ENCODE peak calls at places on chromosomes 4 and X, in eight cellular contexts. One of them, this sample, is unnamed.

GRCh38 chrX:108123591-108124366 is 32.2 kb downstream of the ATG4A start:
- DNase-seq in osteoblast: no peak
- DNase-seq in colonic mucosa: no peak
- DNase-seq in heart left ventricle: peak
- DNase-seq in AG04450: no peak
- DNase-seq in pancreas: no peak
- DNase-seq in fibroblast of villous mesenchyme: no peak
- DNase-seq in cardiac fibroblast: no peak
- DNase-seq in this sample: no peak

GRCh38 chr4:69376450-69376849 is 96.2 kb downstream of the UGT2B28 start:
- DNase-seq in osteoblast: no peak
- DNase-seq in colonic mucosa: no peak
- DNase-seq in heart left ventricle: no peak
- DNase-seq in AG04450: no peak
- DNase-seq in pancreas: no peak
- DNase-seq in fibroblast of villous mesenchyme: no peak
- DNase-seq in cardiac fibroblast: no peak
- DNase-seq in this sample: no peak

GRCh38 chrX:69124108-69124507 is 41.1 kb downstream of the PJA1 start:
- DNase-seq in osteoblast: peak
- DNase-seq in colonic mucosa: no peak
- DNase-seq in heart left ventricle: no peak
- DNase-seq in AG04450: peak
- DNase-seq in pancreas: no peak
- DNase-seq in fibroblast of villous mesenchyme: no peak
- DNase-seq in cardiac fibroblast: peak
- DNase-seq in this sample: no peak

GRCh38 chr4:16225139-16225538 is 1.1 kb downstream of the TAPT1 start:
- DNase-seq in osteoblast: peak
- DNase-seq in colonic mucosa: no peak
- DNase-seq in heart left ventricle: no peak
- DNase-seq in AG04450: no peak
- DNase-seq in pancreas: no peak
- DNase-seq in fibroblast of villous mesenchyme: peak
- DNase-seq in cardiac fibroblast: peak
- DNase-seq in this sample: no peak

GRCh38 chr4:25030283-25031076 is at the start of gene LGI2:
- DNase-seq in osteoblast: peak
- DNase-seq in colonic mucosa: peak
- DNase-seq in heart left ventricle: peak
- DNase-seq in AG04450: no peak
- DNase-seq in pancreas: peak
- DNase-seq in fibroblast of villous mesenchyme: no peak
- DNase-seq in cardiac fibroblast: no peak
- DNase-seq in this sample: no peak

GRCh38 chrX:150366951-150367545 is 3.9 kb downstream of the MAMLD1 start:
- DNase-seq in osteoblast: peak
- DNase-seq in colonic mucosa: no peak
- DNase-seq in heart left ventricle: no peak
- DNase-seq in AG04450: no peak
- DNase-seq in pancreas: no peak
- DNase-seq in fibroblast of villous mesenchyme: peak
- DNase-seq in cardiac fibroblast: peak
- DNase-seq in this sample: no peak

GRCh38 chrX:14528629-14529287 is 578 bp upstream of the GLRA2 start:
- DNase-seq in osteoblast: peak
- DNase-seq in colonic mucosa: peak
- DNase-seq in heart left ventricle: peak
- DNase-seq in AG04450: no peak
- DNase-seq in pancreas: peak
- DNase-seq in fibroblast of villous mesenchyme: peak
- DNase-seq in cardiac fibroblast: peak
- DNase-seq in this sample: no peak

GRCh38 chrX:39115166-39115565 is 313.9 kb downstream of the MID1IP1 start:
- DNase-seq in osteoblast: no peak
- DNase-seq in colonic mucosa: no peak
- DNase-seq in heart left ventricle: no peak
- DNase-seq in AG04450: no peak
- DNase-seq in pancreas: no peak
- DNase-seq in fibroblast of villous mesenchyme: no peak
- DNase-seq in cardiac fibroblast: no peak
- DNase-seq in this sample: no peak

GRCh38 chrX:104854188-104854587 is 288.2 kb downstream of the IL1RAPL2 start:
- DNase-seq in osteoblast: no peak
- DNase-seq in colonic mucosa: no peak
- DNase-seq in heart left ventricle: no peak
- DNase-seq in AG04450: no peak
- DNase-seq in pancreas: no peak
- DNase-seq in fibroblast of villous mesenchyme: peak
- DNase-seq in cardiac fibroblast: no peak
- DNase-seq in this sample: no peak

GRCh38 chr4:114012749-114013148 is 33.3 kb upstream of the ARSJ start:
- DNase-seq in osteoblast: no peak
- DNase-seq in colonic mucosa: no peak
- DNase-seq in heart left ventricle: no peak
- DNase-seq in AG04450: no peak
- DNase-seq in pancreas: no peak
- DNase-seq in fibroblast of villous mesenchyme: no peak
- DNase-seq in cardiac fibroblast: no peak
- DNase-seq in this sample: no peak

GRCh38 chr4:57137261-57137660 is 27.1 kb upstream of the IGFBP7 start:
- DNase-seq in osteoblast: no peak
- DNase-seq in colonic mucosa: no peak
- DNase-seq in heart left ventricle: no peak
- DNase-seq in AG04450: no peak
- DNase-seq in pancreas: no peak
- DNase-seq in fibroblast of villous mesenchyme: no peak
- DNase-seq in cardiac fibroblast: peak
- DNase-seq in this sample: no peak

GRCh38 chr4:36812153-36812552 is 432.4 kb upstream of the NWD2 start:
- DNase-seq in osteoblast: no peak
- DNase-seq in colonic mucosa: no peak
- DNase-seq in heart left ventricle: no peak
- DNase-seq in AG04450: no peak
- DNase-seq in pancreas: no peak
- DNase-seq in fibroblast of villous mesenchyme: no peak
- DNase-seq in cardiac fibroblast: no peak
- DNase-seq in this sample: no peak

GRCh38 chr4:12761694-12762093 is 722.4 kb downstream of the RAB28 start:
- DNase-seq in osteoblast: no peak
- DNase-seq in colonic mucosa: no peak
- DNase-seq in heart left ventricle: no peak
- DNase-seq in AG04450: no peak
- DNase-seq in pancreas: no peak
- DNase-seq in fibroblast of villous mesenchyme: no peak
- DNase-seq in cardiac fibroblast: no peak
- DNase-seq in this sample: no peak

GRCh38 chrX:44036336-44036735 is 63.1 kb upstream of the NDP start:
- DNase-seq in osteoblast: no peak
- DNase-seq in colonic mucosa: no peak
- DNase-seq in heart left ventricle: no peak
- DNase-seq in AG04450: peak
- DNase-seq in pancreas: no peak
- DNase-seq in fibroblast of villous mesenchyme: peak
- DNase-seq in cardiac fibroblast: peak
- DNase-seq in this sample: peak

GRCh38 chrX:9587551-9588096 is 122.8 kb downstream of the TBL1X start:
- DNase-seq in osteoblast: no peak
- DNase-seq in colonic mucosa: no peak
- DNase-seq in heart left ventricle: no peak
- DNase-seq in AG04450: no peak
- DNase-seq in pancreas: no peak
- DNase-seq in fibroblast of villous mesenchyme: no peak
- DNase-seq in cardiac fibroblast: no peak
- DNase-seq in this sample: no peak

GRCh38 chrX:9586992-9587392 is 122.1 kb downstream of the TBL1X start:
- DNase-seq in osteoblast: no peak
- DNase-seq in colonic mucosa: no peak
- DNase-seq in heart left ventricle: no peak
- DNase-seq in AG04450: no peak
- DNase-seq in pancreas: no peak
- DNase-seq in fibroblast of villous mesenchyme: no peak
- DNase-seq in cardiac fibroblast: no peak
- DNase-seq in this sample: no peak

GRCh38 chrX:9577555-9577954 is 112.7 kb downstream of the TBL1X start:
- DNase-seq in osteoblast: no peak
- DNase-seq in colonic mucosa: no peak
- DNase-seq in heart left ventricle: no peak
- DNase-seq in AG04450: no peak
- DNase-seq in pancreas: no peak
- DNase-seq in fibroblast of villous mesenchyme: no peak
- DNase-seq in cardiac fibroblast: no peak
- DNase-seq in this sample: no peak

GRCh38 chrX:9578083-9578779 is 113.4 kb downstream of the TBL1X start:
- DNase-seq in osteoblast: no peak
- DNase-seq in colonic mucosa: no peak
- DNase-seq in heart left ventricle: no peak
- DNase-seq in AG04450: no peak
- DNase-seq in pancreas: no peak
- DNase-seq in fibroblast of villous mesenchyme: peak
- DNase-seq in cardiac fibroblast: no peak
- DNase-seq in this sample: no peak

GRCh38 chrX:9581771-9582396 is 117.0 kb downstream of the TBL1X start:
- DNase-seq in osteoblast: no peak
- DNase-seq in colonic mucosa: no peak
- DNase-seq in heart left ventricle: no peak
- DNase-seq in AG04450: no peak
- DNase-seq in pancreas: no peak
- DNase-seq in fibroblast of villous mesenchyme: peak
- DNase-seq in cardiac fibroblast: no peak
- DNase-seq in this sample: no peak
- H3K4me3 ChIP-seq in osteoblast: no peak
- H3K4me3 ChIP-seq in colonic mucosa: no peak
- H3K4me3 ChIP-seq in heart left ventricle: no peak
- H3K4me3 ChIP-seq in AG04450: no peak
- H3K4me3 ChIP-seq in pancreas: no peak
- H3K4me3 ChIP-seq in fibroblast of villous mesenchyme: no peak
- H3K4me3 ChIP-seq in cardiac fibroblast: no peak
- H3K4me3 ChIP-seq in this sample: no peak

DNA sequence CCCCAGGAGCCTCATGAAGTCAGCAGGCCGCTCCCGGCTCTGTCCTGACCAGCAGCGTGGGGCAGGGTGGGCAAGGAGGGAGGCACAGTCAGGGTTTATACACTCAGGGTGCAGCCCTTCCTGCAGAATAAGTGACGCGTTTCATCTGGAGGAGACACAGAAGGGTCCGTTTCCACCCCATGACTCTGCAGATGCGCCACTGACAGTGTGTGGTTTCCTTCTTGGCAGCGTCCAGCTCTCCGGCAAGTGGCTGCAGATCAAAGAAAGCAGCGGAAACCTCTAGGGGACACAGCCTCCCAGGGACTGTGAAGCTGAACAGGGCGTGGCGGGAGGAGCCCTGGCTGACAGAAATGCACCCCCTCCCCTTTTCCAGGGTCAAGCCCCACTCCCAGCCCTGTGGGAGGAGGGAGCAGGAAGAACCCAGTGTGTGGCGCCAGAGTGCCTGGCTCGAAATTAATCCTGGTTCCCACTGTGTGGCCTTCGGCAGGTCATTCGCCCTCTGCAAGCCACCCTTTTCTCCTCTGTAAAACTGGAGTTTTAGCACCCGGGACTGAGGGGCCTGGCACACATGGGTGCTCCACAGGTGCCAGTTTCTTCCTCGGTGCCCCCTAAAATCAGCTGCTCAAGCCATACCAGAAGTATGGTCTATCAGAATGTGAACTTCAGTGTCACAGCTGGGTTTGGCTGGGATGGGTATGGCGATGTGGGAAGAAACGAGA is 17.3 kb upstream of the TBC1D14 start:
- DNase-seq in osteoblast: peak
- DNase-seq in colonic mucosa: peak
- DNase-seq in heart left ventricle: no peak
- DNase-seq in AG04450: no peak
- DNase-seq in pancreas: no peak
- DNase-seq in fibroblast of villous mesenchyme: peak
- DNase-seq in cardiac fibroblast: peak
- DNase-seq in this sample: no peak
- TF ChIP-seq CTCF in osteoblast: no peak
- TF ChIP-seq CTCF in colonic mucosa: no peak
- TF ChIP-seq CTCF in heart left ventricle: no peak
- TF ChIP-seq CTCF in AG04450: no peak
- TF ChIP-seq CTCF in pancreas: no peak
- TF ChIP-seq CTCF in fibroblast of villous mesenchyme: peak
- TF ChIP-seq CTCF in cardiac fibroblast: no peak
- TF ChIP-seq CTCF in this sample: peak

DNA sequence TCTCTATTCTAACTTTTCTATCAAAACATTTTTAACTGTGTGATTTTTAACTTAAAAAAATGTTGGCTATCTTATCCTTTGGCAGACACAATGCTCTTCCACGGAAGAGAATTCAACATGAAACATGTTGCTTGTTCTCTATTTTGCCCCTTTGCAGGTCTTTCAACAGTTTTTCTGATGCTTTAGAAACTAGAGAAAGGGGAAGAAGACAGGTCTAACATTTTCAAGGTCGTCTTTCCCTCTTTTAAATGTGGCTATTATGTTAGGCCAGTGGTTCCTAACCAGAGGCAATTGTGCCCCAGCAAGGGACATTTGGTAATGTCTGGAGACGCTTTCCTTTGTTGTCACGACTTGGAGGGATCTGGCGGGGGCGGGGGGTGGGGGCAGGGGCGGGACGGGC is 95.0 kb downstream of the SH3KBP1 start:
- DNase-seq in osteoblast: no peak
- DNase-seq in colonic mucosa: no peak
- DNase-seq in heart left ventricle: no peak
- DNase-seq in AG04450: no peak
- DNase-seq in pancreas: no peak
- DNase-seq in fibroblast of villous mesenchyme: no peak
- DNase-seq in cardiac fibroblast: no peak
- DNase-seq in this sample: no peak
- H3K4me3 ChIP-seq in osteoblast: no peak
- H3K4me3 ChIP-seq in colonic mucosa: no peak
- H3K4me3 ChIP-seq in heart left ventricle: no peak
- H3K4me3 ChIP-seq in AG04450: no peak
- H3K4me3 ChIP-seq in pancreas: no peak
- H3K4me3 ChIP-seq in fibroblast of villous mesenchyme: no peak
- H3K4me3 ChIP-seq in cardiac fibroblast: no peak
- H3K4me3 ChIP-seq in this sample: no peak

DNA sequence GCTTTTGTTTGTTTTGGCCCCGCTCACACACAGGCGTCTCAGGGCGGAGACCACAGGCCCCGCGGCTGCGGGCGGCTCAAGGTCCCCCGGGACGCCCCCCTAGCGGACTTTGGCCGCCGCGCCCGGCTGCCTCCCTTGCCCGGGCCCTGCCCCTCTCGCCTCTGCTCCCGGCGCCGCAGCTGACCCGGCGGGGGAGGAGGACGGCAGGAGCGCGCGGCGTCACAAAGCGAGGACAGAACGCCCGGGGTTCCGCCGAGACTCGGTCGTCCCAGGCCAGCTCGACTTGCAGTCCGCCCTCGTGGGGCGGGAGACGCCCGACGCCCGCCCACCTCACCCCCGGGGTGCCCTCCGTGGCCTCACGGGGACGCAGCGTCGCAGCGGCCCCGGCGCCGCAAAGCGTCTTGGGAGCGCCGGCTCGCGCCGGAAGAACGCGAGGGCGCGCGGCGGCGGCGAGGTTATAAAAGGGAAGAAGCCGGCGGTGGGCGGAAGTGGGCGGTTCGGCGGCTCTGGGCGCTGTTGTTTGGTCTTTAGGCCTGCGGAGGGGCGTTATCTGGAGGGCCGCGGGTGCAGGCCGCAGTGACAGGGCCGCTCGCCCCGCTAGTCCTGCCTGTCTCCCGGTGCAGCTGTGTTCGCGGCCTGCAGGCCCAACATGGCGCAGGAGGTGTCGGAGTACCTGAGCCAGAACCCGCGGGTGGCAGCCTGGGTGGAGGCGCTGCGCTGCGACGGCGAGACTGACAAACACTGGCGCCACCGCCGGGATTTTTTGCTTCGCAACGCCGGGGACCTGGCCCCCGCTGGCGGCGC is at the start of gene CDKN2AIP:
- DNase-seq in osteoblast: peak
- DNase-seq in colonic mucosa: peak
- DNase-seq in heart left ventricle: peak
- DNase-seq in AG04450: peak
- DNase-seq in pancreas: peak
- DNase-seq in fibroblast of villous mesenchyme: peak
- DNase-seq in cardiac fibroblast: peak
- DNase-seq in this sample: no peak
- TF ChIP-seq CTCF in osteoblast: no peak
- TF ChIP-seq CTCF in colonic mucosa: no peak
- TF ChIP-seq CTCF in heart left ventricle: no peak
- TF ChIP-seq CTCF in AG04450: peak
- TF ChIP-seq CTCF in pancreas: no peak
- TF ChIP-seq CTCF in fibroblast of villous mesenchyme: no peak
- TF ChIP-seq CTCF in cardiac fibroblast: no peak
- TF ChIP-seq CTCF in this sample: no peak